ENCODE peak calls at places on chromosomes 3 and 15, in four cellular contexts. B is GM12878, V is H1, M is HepG2. O is an unnamed sample.

GRCh38 chr3:59052803-59053411 is 3.1 kb upstream of the CFAP20DC start:
- DNase-seq in B (no peak), V (no peak), M (peak), O (no peak)

GRCh38 chr3:27659279-27660021 is 62.7 kb downstream of the EOMES start:
- DNase-seq in M (peak), B (no peak), V (no peak), O (peak)

GRCh38 chr3:100165926-100166550 is 51.7 kb upstream of the FILIP1L start:
- DNase-seq in V (no peak), B (no peak), M (no peak), O (no peak)

GRCh38 chr15:78170848-78171773 is 21.9 kb downstream of the IDH3A start:
- DNase-seq in M (no peak), B (peak), V (no peak), O (no peak)

GRCh38 chr15:98943609-98944111 is 63.9 kb downstream of the PGPEP1L start:
- DNase-seq in M (no peak), B (no peak), V (no peak), O (no peak)

GRCh38 chr15:57606048-57606447 is 14.3 kb downstream of the MYZAP start:
- DNase-seq in M (no peak), V (no peak), B (no peak), O (no peak)

GRCh38 chr3:50441818-50442217 is 61.6 kb downstream of the CACNA2D2 start:
- DNase-seq in B (no peak), V (no peak), M (no peak), O (no peak)

GRCh38 chr3:174955513-174956001 is 96.4 kb downstream of the NAALADL2 start:
- DNase-seq in M (peak), B (no peak), V (no peak), O (no peak)

GRCh38 chr3:166110102-166110501 is 272.9 kb upstream of the BCHE start:
- DNase-seq in M (no peak), V (no peak), B (no peak), O (no peak)

GRCh38 chr3:22245122-22245521 is 494.1 kb upstream of the ZNF385D start:
- DNase-seq in B (no peak), V (no peak), M (no peak), O (no peak)

GRCh38 chr15:75327005-75327404 is 8.9 kb upstream of the COMMD4 start:
- DNase-seq in V (no peak), M (no peak), B (no peak), O (no peak)

GRCh38 chr15:40293006-40293405 is 10.1 kb upstream of the ANKRD63 start:
- DNase-seq in B (no peak), V (no peak), M (no peak), O (no peak)

GRCh38 chr3:147616998-147617619 is 207.9 kb downstream of the ZIC1 start:
- DNase-seq in V (no peak), M (peak), B (no peak), O (no peak)

GRCh38 chr15:40928975-40929729 is at the start of gene DLL4:
- DNase-seq in M (peak), B (no peak), V (no peak), O (no peak)

GRCh38 chr3:118128886-118129285 is 905.8 kb downstream of the IGSF11 start:
- DNase-seq in B (no peak), M (no peak), V (no peak), O (no peak)

GRCh38 chr15:81133782-81134461 is at the start of gene CFAP161:
- DNase-seq in M (peak), V (peak), B (no peak), O (peak)

GRCh38 chr3:121228971-121229370 is 316.8 kb downstream of the POLQ start:
- DNase-seq in M (no peak), B (no peak), V (no peak), O (no peak)

GRCh38 chr15:77563768-77564167 is 68.9 kb downstream of the LINGO1 start:
- DNase-seq in B (no peak), V (no peak), M (no peak), O (no peak)

GRCh38 chr15:67803996-67804843 is 21.1 kb upstream of the SKOR1 start:
- DNase-seq in B (no peak), V (no peak), M (peak), O (no peak)

GRCh38 chr3:172148269-172148668 is 108.9 kb downstream of the FNDC3B start:
- DNase-seq in M (no peak), B (no peak), V (no peak), O (no peak)

GRCh38 chr15:39171944-39172368 is 408.9 kb upstream of the THBS1 start:
- DNase-seq in V (peak), M (peak), B (peak), O (peak)

GRCh38 chr3:134666466-134666865 is 15.6 kb upstream of the KY start:
- DNase-seq in V (no peak), M (no peak), B (no peak), O (no peak)

GRCh38 chr15:74873756-74874424 is 725 bp upstream of the SCAMP2 start:
- DNase-seq in B (no peak), M (peak), V (no peak), O (no peak)

GRCh38 chr3:25338158-25338725 is 89.8 kb upstream of the RARB start:
- DNase-seq in M (no peak), B (no peak), V (no peak), O (no peak)

GRCh38 chr3:44529927-44530326 is 25.1 kb upstream of the ZKSCAN7 start:
- DNase-seq in V (no peak), B (no peak), M (no peak), O (no peak)

GRCh38 chr3:197023998-197024651 is 5.5 kb downstream of the MELTF start:
- DNase-seq in M (no peak), B (no peak), V (no peak), O (no peak)

GRCh38 chr15:82855286-82856092 is 46.1 kb downstream of the WHAMM start:
- DNase-seq in M (no peak), V (no peak), B (no peak), O (no peak)

GRCh38 chr3:7788881-7789280 is 712.7 kb upstream of the LMCD1 start:
- DNase-seq in V (no peak), M (no peak), B (no peak), O (peak)

DNA sequence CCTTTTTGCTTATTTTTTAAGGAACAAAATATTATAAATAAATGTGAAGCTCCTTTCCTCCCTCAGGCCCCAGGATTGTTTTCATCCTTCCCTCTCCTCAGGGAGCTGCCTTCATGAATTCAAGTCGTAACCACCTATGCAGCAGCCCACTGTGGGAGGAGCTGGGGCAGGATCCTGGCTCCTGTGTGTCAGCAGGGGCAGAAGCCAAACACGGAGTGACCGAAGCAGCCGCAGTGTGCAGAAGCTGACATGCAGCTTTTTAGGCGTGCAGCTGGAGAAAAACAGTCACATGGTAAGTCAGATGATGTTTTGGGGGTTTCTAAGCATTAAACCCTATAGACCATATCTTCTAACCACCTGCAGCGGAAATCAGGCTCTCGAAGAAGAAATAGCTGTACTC is 231.3 kb downstream of the OCA2 start:
- DNase-seq in B (no peak), M (no peak), V (no peak), O (no peak)
- H3K9ac ChIP-seq in B (no peak), M (no peak), V (no peak), O (no peak)

DNA sequence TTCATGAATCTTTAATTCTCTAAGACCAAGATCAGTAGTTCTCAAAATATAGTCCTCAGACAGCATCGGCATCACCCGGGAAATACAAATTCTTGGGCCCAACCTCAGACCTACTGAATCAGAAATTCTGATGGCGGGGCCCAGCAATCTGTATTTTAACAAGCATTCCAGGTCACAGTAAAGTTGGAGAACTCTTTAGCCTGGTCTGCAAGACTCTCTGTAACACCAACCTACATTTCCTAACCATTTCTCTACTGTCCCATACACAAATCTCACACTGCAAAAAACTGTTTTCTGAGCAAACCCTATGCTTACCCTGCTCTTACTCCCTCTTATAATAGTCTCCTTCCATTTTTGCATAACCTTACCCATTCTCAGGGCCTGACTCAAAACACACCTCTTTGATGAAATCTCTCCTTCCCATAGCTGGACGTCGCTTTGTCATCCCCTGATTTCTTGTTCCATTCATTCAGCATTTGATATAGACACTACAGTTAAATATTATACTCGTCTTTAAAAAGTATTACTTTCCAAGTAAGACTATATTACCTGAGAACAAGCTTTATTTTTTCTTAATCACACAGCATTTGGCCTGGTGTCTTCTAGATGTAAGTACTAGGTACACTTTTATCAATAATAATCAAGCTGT is 83.3 kb upstream of the MYO5C start:
- DNase-seq in B (peak), M (no peak), V (no peak), O (no peak)
- TF ChIP-seq ZNF274 in B (no peak), M (no peak), V (no peak), O (no peak)

GRCh38 chr3:129417354-129417753 is 11.1 kb downstream of the EFCAB12 start:
- DNase-seq in M (no peak), V (no peak), B (no peak), O (no peak)
- TF ChIP-seq SUZ12 in M (no peak), V (no peak), B (no peak), O (no peak)

GRCh38 chr15:73442436-73442835 is 528 bp upstream of the REC114 start:
- DNase-seq in M (no peak), B (no peak), V (no peak), O (no peak)
- H3K9ac ChIP-seq in M (no peak), B (no peak), V (no peak), O (no peak)

GRCh38 chr3:47005212-47006144 is 26.0 kb downstream of the NBEAL2 start:
- DNase-seq in M (no peak), B (no peak), V (no peak), O (no peak)
- TF ChIP-seq ZNF274 in M (no peak), B (no peak), V (no peak), O (no peak)

DNA sequence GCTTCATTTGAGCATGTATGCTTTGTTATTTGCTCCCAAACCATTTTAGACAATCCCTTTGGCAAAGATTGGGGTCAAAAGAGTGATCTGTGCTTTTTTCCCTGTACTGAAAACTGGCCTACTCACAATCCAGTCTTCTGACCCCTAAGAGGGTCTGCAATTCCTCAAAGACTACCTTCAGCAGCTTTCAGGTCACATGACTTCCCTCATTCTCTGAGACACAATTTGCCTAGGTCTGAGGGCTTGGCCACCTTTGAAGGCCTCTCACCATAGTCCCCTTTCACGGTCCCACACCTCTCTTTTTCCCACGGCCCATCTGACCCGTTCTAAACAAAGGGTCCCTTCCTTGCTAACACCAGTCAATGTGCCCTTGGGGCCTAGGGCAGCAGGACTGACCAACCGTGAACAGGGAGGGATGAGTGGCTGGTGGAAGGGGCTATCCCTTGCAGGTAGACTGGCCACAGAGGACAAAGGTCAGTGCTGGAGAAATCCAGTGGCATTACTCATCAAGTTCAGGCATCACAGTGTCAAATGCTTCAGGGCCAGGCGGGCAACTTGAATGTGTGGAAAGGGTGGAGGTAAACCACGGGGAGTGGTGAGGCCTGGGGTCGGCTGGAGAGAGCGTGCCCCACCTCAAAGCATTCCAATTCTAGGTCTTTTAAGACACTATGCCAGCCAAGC is 10.8 kb downstream of the RASL12 start:
- DNase-seq in V (no peak), B (no peak), M (peak), O (no peak)
- TF ChIP-seq SUZ12 in V (no peak), B (no peak), M (no peak), O (no peak)

O was measured in NT2/D1.